ENCODE peak calls at places on chromosomes 2 and 18, in ten cellular contexts. W is CD8-positive, alpha-beta T cell; Y is left ventricle myocardium inferior; H is OCI-LY7; Q is CD4-positive, CD25-positive, alpha-beta regulatory T cell; J is prostate gland; L is aorta; R is esophagus muscularis mucosa; I is mammary epithelial cell; X is mesenchymal stem cell. C is an unnamed sample. For H3K4me1, the result is how much of the 10 kb centered on the place peaks cover.

GRCh38 chr2:164954186-164954585 is 1.1 kb downstream of the SLC38A11 start:
- DNase-seq in W (no peak), Y (no peak), H (no peak), Q (no peak), J (no peak), L (no peak), R (no peak), I (no peak), X (no peak), C (no peak)

GRCh38 chr18:57833441-57834101 is 30.5 kb upstream of the ATP8B1 start:
- DNase-seq in W (no peak), Y (no peak), H (no peak), Q (peak), J (no peak), L (no peak), R (no peak), I (no peak), X (peak), C (peak)

GRCh38 chr2:19664651-19665050 is 237.1 kb downstream of the TTC32 start:
- DNase-seq in W (no peak), Y (no peak), H (no peak), Q (no peak), J (no peak), L (no peak), R (no peak), I (peak), X (no peak), C (no peak)

GRCh38 chr2:99836670-99837069 is 305.7 kb downstream of the AFF3 start:
- DNase-seq in W (no peak), Y (no peak), H (no peak), Q (no peak), J (no peak), L (no peak), R (no peak), I (no peak), X (no peak), C (no peak)

GRCh38 chr2:199955007-199955338 is 318 bp downstream of the TYW5 start:
- DNase-seq in W (no peak), Y (no peak), H (no peak), Q (no peak), J (no peak), L (no peak), R (no peak), I (no peak), X (no peak), C (no peak)

GRCh38 chr2:20589975-20590703 is 60.8 kb downstream of the HS1BP3 start:
- DNase-seq in W (no peak), Y (no peak), H (no peak), Q (no peak), J (no peak), L (peak), R (no peak), I (no peak), X (no peak), C (no peak)

GRCh38 chr18:63783394-63783793 is 8.2 kb downstream of the SERPINB7 start:
- DNase-seq in W (no peak), Y (no peak), H (no peak), Q (no peak), J (no peak), L (no peak), R (no peak), I (peak), X (no peak), C (no peak)

GRCh38 chr2:199160677-199161465 is 296.9 kb downstream of the SATB2 start:
- DNase-seq in W (no peak), Y (no peak), H (no peak), Q (no peak), J (no peak), L (no peak), R (no peak), I (peak), X (peak), C (no peak)

GRCh38 chr2:177597759-177598158 is 205.2 kb downstream of the AGPS start:
- DNase-seq in W (no peak), Y (no peak), H (no peak), Q (no peak), J (no peak), L (no peak), R (no peak), I (no peak), X (no peak), C (no peak)

GRCh38 chr2:207688597-207688996 is 22.8 kb upstream of the CCNYL1 start:
- DNase-seq in W (no peak), Y (no peak), H (no peak), Q (no peak), J (no peak), L (no peak), R (no peak), I (no peak), X (no peak), C (no peak)

GRCh38 chr2:203678971-203679370 is 27.5 kb upstream of the CD28 start:
- DNase-seq in W (no peak), Y (no peak), H (no peak), Q (no peak), J (no peak), L (no peak), R (peak), I (peak), X (no peak), C (no peak)

GRCh38 chr2:72173640-72174321 is 26.1 kb upstream of the CYP26B1 start:
- DNase-seq in W (no peak), Y (no peak), H (no peak), Q (no peak), J (no peak), L (no peak), R (peak), I (no peak), X (peak), C (no peak)

GRCh38 chr2:239285071-239285931 is 115.5 kb downstream of the HDAC4 start:
- DNase-seq in W (peak), Y (peak), H (no peak), Q (peak), J (no peak), L (peak), R (no peak), I (no peak), X (peak), C (no peak)

GRCh38 chr2:230601510-230601909 is 111.1 kb upstream of the CAB39 start:
- DNase-seq in W (no peak), Y (no peak), H (peak), Q (peak), J (no peak), L (no peak), R (no peak), I (no peak), X (no peak), C (no peak)

GRCh38 chr2:31255911-31256571 is 22.1 kb downstream of the EHD3 start:
- DNase-seq in W (no peak), Y (no peak), H (peak), Q (no peak), J (no peak), L (no peak), R (no peak), I (no peak), X (no peak), C (no peak)

GRCh38 chr2:232492963-232493700 is 5.5 kb upstream of the ECEL1 start:
- DNase-seq in W (no peak), Y (no peak), H (no peak), Q (no peak), J (no peak), L (peak), R (no peak), I (no peak), X (no peak), C (no peak)

GRCh38 chr2:637406-637776 is 39.8 kb downstream of the TMEM18 start:
- DNase-seq in W (no peak), Y (no peak), H (no peak), Q (no peak), J (peak), L (no peak), R (peak), I (no peak), X (no peak), C (no peak)

GRCh38 chr2:201262718-201263117 is 2.4 kb downstream of the CASP8 start:
- DNase-seq in W (no peak), Y (no peak), H (peak), Q (peak), J (no peak), L (no peak), R (no peak), I (no peak), X (no peak), C (peak)

GRCh38 chr18:37471619-37472018 is 94.0 kb downstream of the CELF4 start:
- DNase-seq in W (no peak), Y (no peak), H (no peak), Q (no peak), J (no peak), L (no peak), R (no peak), I (no peak), X (no peak), C (no peak)

GRCh38 chr2:64482765-64483504 is 29.0 kb downstream of the LGALSL start:
- DNase-seq in W (no peak), Y (no peak), H (no peak), Q (no peak), J (peak), L (no peak), R (no peak), I (peak), X (peak), C (no peak)

GRCh38 chr2:17043173-17043572 is 377.5 kb upstream of the CYRIA start:
- DNase-seq in W (no peak), Y (no peak), H (no peak), Q (no peak), J (no peak), L (no peak), R (no peak), I (peak), X (peak), C (no peak)

GRCh38 chr2:143528021-143528420 is 398.8 kb downstream of the ARHGAP15 start:
- DNase-seq in W (no peak), Y (no peak), H (no peak), Q (no peak), J (no peak), L (no peak), R (no peak), I (no peak), X (no peak), C (no peak)

GRCh38 chr2:62443886-62444285 is 62.1 kb downstream of the TMEM17 start:
- DNase-seq in W (no peak), Y (no peak), H (no peak), Q (no peak), J (no peak), L (no peak), R (no peak), I (no peak), X (no peak), C (no peak)

GRCh38 chr2:117308861-117309770 is 505.4 kb upstream of the DDX18 start:
- DNase-seq in W (no peak), Y (no peak), H (no peak), Q (no peak), J (no peak), L (no peak), R (no peak), I (no peak), X (no peak), C (no peak)

GRCh38 chr18:48814490-48815181 is 136.1 kb downstream of the SMAD7 start:
- DNase-seq in W (peak), Y (no peak), H (no peak), Q (no peak), J (no peak), L (peak), R (no peak), I (no peak), X (peak), C (no peak)

GRCh38 chr2:128606837-128607236 is 288.2 kb upstream of the HS6ST1 start:
- DNase-seq in W (no peak), Y (no peak), H (no peak), Q (no peak), J (no peak), L (peak), R (no peak), I (no peak), X (no peak), C (no peak)

GRCh38 chr2:58427572-58428285 is 186.6 kb upstream of the FANCL start:
- DNase-seq in W (no peak), Y (no peak), H (no peak), Q (no peak), J (no peak), L (no peak), R (peak), I (peak), X (peak), C (no peak)

GRCh38 chr2:127991742-127992141 is 36.1 kb downstream of the SAP130 start:
- DNase-seq in W (no peak), Y (no peak), H (no peak), Q (no peak), J (no peak), L (no peak), R (no peak), I (no peak), X (no peak), C (no peak)

GRCh38 chr2:126787278-126787677 is 111.4 kb upstream of the TEX51 start:
- DNase-seq in W (no peak), Y (no peak), H (no peak), Q (no peak), J (no peak), L (no peak), R (no peak), I (no peak), X (no peak), C (no peak)

GRCh38 chr2:218781691-218782528 is at the start of gene CYP27A1:
- DNase-seq in W (no peak), Y (peak), H (no peak), Q (no peak), J (peak), L (peak), R (no peak), I (no peak), X (peak), C (no peak)

GRCh38 chr18:48728204-48728833 is 189.5 kb downstream of the CTIF start:
- DNase-seq in W (no peak), Y (no peak), H (no peak), Q (no peak), J (no peak), L (peak), R (no peak), I (peak), X (peak), C (no peak)

GRCh38 chr18:54717673-54718435 is 110.4 kb upstream of the RAB27B start:
- DNase-seq in W (peak), Y (no peak), H (peak), Q (peak), J (no peak), L (no peak), R (no peak), I (no peak), X (peak), C (peak)
- H3K4me3 ChIP-seq in W (no peak), Y (no peak), H (no peak), Q (peak), J (no peak), L (no peak), R (no peak), I (no peak), X (no peak), C (peak)

GRCh38 chr2:105437708-105438103 is 38.9 kb upstream of the FHL2 start:
- DNase-seq in W (no peak), Y (no peak), H (no peak), Q (no peak), J (no peak), L (no peak), R (no peak), I (no peak), X (peak), C (no peak)
- H3K4me1 ChIP-seq in W (under half), Y (under half), H (under half), Q (under half), J (under half), L (under half), R (under half), I (under half), X (under half), C (under half)

DNA sequence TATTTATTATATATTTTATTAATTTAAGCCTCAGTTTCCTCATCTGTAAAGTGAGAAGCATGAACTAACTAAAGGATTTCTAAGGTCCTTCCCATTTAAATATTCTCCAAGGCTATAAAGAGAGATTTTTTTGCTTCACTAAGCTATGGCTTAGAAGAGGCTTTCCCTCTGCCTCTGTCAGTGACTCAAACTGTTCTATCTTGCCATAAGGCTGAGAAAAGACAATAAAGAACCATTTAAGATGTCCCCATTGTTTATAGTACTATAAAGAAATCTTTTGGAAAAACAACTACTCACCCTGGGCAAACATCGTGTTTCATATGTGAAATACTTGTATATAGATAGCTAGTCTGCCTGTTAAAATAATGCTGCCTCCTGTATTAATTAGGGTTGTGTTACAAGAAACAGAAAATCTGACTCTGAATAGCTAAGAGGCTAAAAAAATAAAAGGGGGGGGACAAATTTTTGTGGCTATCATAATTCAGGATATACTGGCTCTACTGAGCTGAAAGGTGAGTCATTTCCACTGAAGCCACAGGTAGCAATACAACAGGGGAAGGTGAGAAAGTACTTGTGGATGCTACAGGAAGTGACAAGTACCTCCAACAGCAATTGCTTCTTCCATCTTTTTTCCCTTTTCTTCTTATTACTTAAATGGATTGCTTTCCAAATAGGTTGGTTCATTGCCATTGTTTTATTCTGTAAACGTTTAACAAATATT is 25.4 kb downstream of the EPHA4 start:
- DNase-seq in W (no peak), Y (no peak), H (no peak), Q (peak), J (no peak), L (no peak), R (no peak), I (peak), X (no peak), C (no peak)
- H3K27ac ChIP-seq in W (no peak), Y (no peak), H (no peak), Q (no peak), J (no peak), L (no peak), R (no peak), I (peak), X (no peak), C (no peak)

GRCh38 chr2:120729410-120730052 is 6.1 kb upstream of the GLI2 start:
- DNase-seq in W (no peak), Y (no peak), H (no peak), Q (no peak), J (no peak), L (no peak), R (no peak), I (peak), X (peak), C (no peak)

GRCh38 chr2:120731175-120731574 is 4.5 kb upstream of the GLI2 start:
- DNase-seq in W (no peak), Y (no peak), H (no peak), Q (no peak), J (no peak), L (no peak), R (no peak), I (no peak), X (no peak), C (no peak)

GRCh38 chr2:120732506-120733237 is 3.0 kb upstream of the GLI2 start:
- DNase-seq in W (no peak), Y (no peak), H (no peak), Q (no peak), J (no peak), L (no peak), R (peak), I (no peak), X (no peak), C (no peak)

GRCh38 chr2:120733238-120733942 is 2.3 kb upstream of the GLI2 start:
- DNase-seq in W (no peak), Y (no peak), H (no peak), Q (no peak), J (no peak), L (no peak), R (peak), I (no peak), X (peak), C (no peak)

DNA sequence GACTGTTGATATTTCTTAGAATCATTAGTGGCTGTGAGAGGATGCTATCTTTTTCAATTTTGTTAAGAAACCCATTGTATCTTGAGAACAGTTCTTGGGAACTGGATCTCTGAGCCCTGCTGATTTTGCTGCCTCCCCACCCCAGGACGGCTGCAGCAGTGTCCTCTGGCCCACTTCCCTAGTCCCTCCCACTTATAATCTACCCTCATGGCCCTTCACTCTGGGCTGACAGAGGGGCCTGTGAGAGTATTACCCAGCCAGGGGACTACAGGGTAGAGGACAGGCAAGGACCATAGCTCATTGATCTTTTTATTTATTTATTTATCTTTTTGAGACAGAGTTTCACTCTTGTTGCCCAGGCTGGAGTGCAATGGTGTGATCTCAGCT is 5.6 kb upstream of the GLI2 start:
- DNase-seq in W (no peak), Y (no peak), H (no peak), Q (no peak), J (no peak), L (no peak), R (no peak), I (no peak), X (no peak), C (no peak)
- H3K4me3 ChIP-seq in W (no peak), Y (no peak), H (no peak), Q (no peak), J (no peak), L (no peak), R (no peak), I (no peak), X (no peak), C (no peak)

DNA sequence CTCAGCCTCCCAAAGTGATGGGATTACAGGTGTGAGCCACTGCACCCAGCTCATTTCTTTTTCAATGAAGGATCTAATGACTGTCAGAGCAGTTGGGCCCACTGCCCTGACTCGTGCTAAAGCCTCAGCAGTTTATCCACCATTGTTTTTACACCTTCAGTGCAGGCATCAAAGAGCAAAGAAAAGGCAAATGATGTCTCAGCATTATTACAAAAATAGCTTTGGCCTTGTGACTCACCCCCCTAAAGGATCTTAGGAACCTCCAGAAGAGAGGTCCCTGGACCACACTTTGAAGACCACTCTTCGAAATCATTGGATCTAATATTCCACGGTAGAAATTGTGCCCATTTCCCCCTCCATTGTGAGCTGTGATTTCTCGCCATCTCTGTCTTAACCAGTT is 21.3 kb downstream of the MLPH start:
- DNase-seq in W (no peak), Y (no peak), H (no peak), Q (no peak), J (no peak), L (no peak), R (no peak), I (no peak), X (no peak), C (no peak)
- H3K4me1 ChIP-seq in W (under half), Y (half or more), H (under half), Q (under half), J (under half), L (under half), R (under half), I (under half), X (under half), C (under half)

C was measured in naive thymus-derived CD4-positive, alpha-beta T cell.